ENCODE peak calls at places on chromosomes 1 and 21, in seven cellular contexts. M is upper lobe of right lung, X is transverse colon, W is tibial nerve, Z is PC-3, F is cardiac fibroblast, C is heart left ventricle. Q is an unnamed sample.

GRCh38 chr1:89908294-89908992 is 86.5 kb upstream of the ZNF326 start:
- DNase-seq in M (no peak), X (no peak), W (no peak), Z (no peak), F (no peak), C (peak; percentile 48), Q (no peak)

GRCh38 chr21:42187976-42188653 is 30.8 kb upstream of the ABCG1 start:
- DNase-seq in M (no peak), X (peak; percentile 61), W (no peak), Z (no peak), F (peak; percentile 55), C (peak; percentile 60), Q (no peak)

GRCh38 chr1:62962794-62963776 is 179.2 kb downstream of the ATG4C start:
- DNase-seq in M (no peak), X (peak; percentile 26), W (no peak), Z (peak; percentile 49), F (peak; percentile 67), C (peak; percentile 21), Q (peak; percentile 18)

GRCh38 chr1:185627136-185627535 is 107.1 kb upstream of the HMCN1 start:
- DNase-seq in M (no peak), X (no peak), W (no peak), Z (no peak), F (no peak), C (no peak), Q (no peak)

GRCh38 chr1:154735061-154735800 is 127.2 kb upstream of the ADAR start:
- DNase-seq in M (no peak), X (no peak), W (no peak), Z (no peak), F (no peak), C (no peak), Q (no peak)

GRCh38 chr1:5748286-5749225 is 243.7 kb downstream of the NPHP4 start:
- DNase-seq in M (peak; percentile 52), X (no peak), W (peak; percentile 8), Z (no peak), F (no peak), C (no peak), Q (no peak)

GRCh38 chr1:169892819-169893644 is 664 bp downstream of the SCYL3 start:
- DNase-seq in M (peak; percentile 80), X (peak; percentile 42), W (no peak), Z (no peak), F (peak; percentile 49), C (no peak), Q (no peak)

GRCh38 chr1:192476802-192477298 is 98.7 kb upstream of the RGS1 start:
- DNase-seq in M (no peak), X (no peak), W (no peak), Z (peak; percentile 46), F (peak; percentile 84), C (peak; percentile 25), Q (peak; percentile 70)

GRCh38 chr1:27605796-27606707 is 2.1 kb upstream of the AHDC1 start:
- DNase-seq in M (no peak), X (peak; percentile 52), W (no peak), Z (peak; percentile 69), F (peak; percentile 72), C (peak; percentile 63), Q (no peak)

DNA sequence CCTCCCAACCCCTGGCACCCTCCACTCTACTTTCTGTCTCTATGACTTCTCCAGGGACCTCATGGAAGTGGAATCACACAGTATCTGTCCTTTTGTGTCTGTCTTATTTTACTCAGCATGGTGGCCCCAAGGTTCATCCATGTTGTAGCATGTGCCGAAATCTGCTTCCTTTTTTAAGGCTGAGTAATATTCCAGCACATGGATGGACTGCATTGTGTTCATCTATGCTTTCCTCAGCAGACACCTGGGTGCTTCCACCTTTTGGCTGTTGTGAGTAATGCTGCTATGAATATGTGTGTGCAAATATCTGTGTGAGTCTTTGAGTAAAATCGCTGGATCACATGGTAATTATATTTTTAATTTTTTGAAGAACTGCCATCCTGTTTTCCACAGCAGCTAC is 1.6 kb upstream of the PFKL start:
- DNase-seq in M (no peak), X (no peak), W (no peak), Z (peak; percentile 45), F (no peak), C (no peak), Q (no peak)
- TF ChIP-seq CTCF in M (no peak), X (peak; percentile 23), W (no peak), Z (peak; percentile 50), F (peak; percentile 5), C (no peak), Q (peak; percentile 12)

GRCh38 chr1:31243451-31244286 is 4.0 kb upstream of the NKAIN1 start:
- DNase-seq in M (no peak), X (no peak), W (no peak), Z (no peak), F (peak; percentile 33), C (no peak), Q (no peak)

GRCh38 chr1:31241321-31241720 is 1.6 kb upstream of the NKAIN1 start:
- DNase-seq in M (peak; percentile 6), X (no peak), W (no peak), Z (no peak), F (no peak), C (no peak), Q (no peak)

GRCh38 chr1:31238612-31238985 is 1.1 kb downstream of the NKAIN1 start:
- DNase-seq in M (no peak), X (no peak), W (no peak), Z (no peak), F (no peak), C (no peak), Q (no peak)

GRCh38 chr1:31238986-31239613 is 587 bp downstream of the NKAIN1 start:
- DNase-seq in M (peak; percentile 57), X (peak; percentile 31), W (no peak), Z (no peak), F (no peak), C (no peak), Q (no peak)

GRCh38 chr1:31239653-31240241 is at the start of gene NKAIN1:
- DNase-seq in M (peak; percentile 59), X (no peak), W (no peak), Z (peak; percentile 22), F (peak; percentile 38), C (no peak), Q (peak; percentile 24)
- H3K4me3 ChIP-seq in M (peak within 1 kb of the TSS; percentile 23), X (no peak within 1 kb of the TSS), W (peak within 1 kb of the TSS; percentile 12), Z (peak within 1 kb of the TSS; percentile 44), F (peak within 1 kb of the TSS; percentile 32), C (peak within 1 kb of the TSS; percentile 40), Q (peak within 1 kb of the TSS; percentile 27)

GRCh38 chr1:15424981-15425380 is 13.3 kb upstream of the CTRC start:
- DNase-seq in M (no peak), X (no peak), W (no peak), Z (no peak), F (no peak), C (no peak), Q (no peak)

GRCh38 chr1:15427280-15427666 is 11.0 kb upstream of the CTRC start:
- DNase-seq in M (no peak), X (no peak), W (no peak), Z (no peak), F (no peak), C (no peak), Q (no peak)

GRCh38 chr1:15425961-15426360 is 12.3 kb upstream of the CTRC start:
- DNase-seq in M (no peak), X (no peak), W (no peak), Z (no peak), F (no peak), C (no peak), Q (no peak)

GRCh38 chr1:15425521-15425920 is 12.7 kb upstream of the CTRC start:
- DNase-seq in M (no peak), X (no peak), W (no peak), Z (no peak), F (no peak), C (no peak), Q (no peak)

GRCh38 chr1:15426492-15427279 is 11.6 kb upstream of the CTRC start:
- DNase-seq in M (no peak), X (peak; percentile 79), W (no peak), Z (peak; percentile 51), F (peak; percentile 46), C (no peak), Q (peak; percentile 56)
- TF ChIP-seq CTCF in M (peak; percentile 25), X (peak; percentile 65), W (no peak), Z (no peak), F (peak; percentile 27), C (peak; percentile 21), Q (no peak)

GRCh38 chr1:79694241-79694640 is 687.7 kb upstream of the ADGRL4 start:
- DNase-seq in M (no peak), X (no peak), W (no peak), Z (no peak), F (no peak), C (no peak), Q (no peak)
- H3K4me3 ChIP-seq in M (no peak overlapping the region), X (no peak overlapping the region), W (no peak overlapping the region), Z (no peak overlapping the region), F (no peak overlapping the region), C (no peak overlapping the region), Q (no peak overlapping the region)

GRCh38 chr1:41353744-41354143 is 7.5 kb upstream of the FOXO6 start:
- DNase-seq in M (peak; percentile 58), X (no peak), W (no peak), Z (peak; percentile 69), F (no peak), C (no peak), Q (no peak)

GRCh38 chr1:41356752-41357151 is 4.5 kb upstream of the FOXO6 start:
- DNase-seq in M (no peak), X (no peak), W (no peak), Z (no peak), F (no peak), C (no peak), Q (no peak)

GRCh38 chr1:41355356-41355755 is 5.9 kb upstream of the FOXO6 start:
- DNase-seq in M (peak; percentile 25), X (no peak), W (no peak), Z (no peak), F (no peak), C (no peak), Q (no peak)

GRCh38 chr1:41355761-41356160 is 5.5 kb upstream of the FOXO6 start:
- DNase-seq in M (peak; percentile 11), X (no peak), W (no peak), Z (no peak), F (no peak), C (no peak), Q (no peak)

DNA sequence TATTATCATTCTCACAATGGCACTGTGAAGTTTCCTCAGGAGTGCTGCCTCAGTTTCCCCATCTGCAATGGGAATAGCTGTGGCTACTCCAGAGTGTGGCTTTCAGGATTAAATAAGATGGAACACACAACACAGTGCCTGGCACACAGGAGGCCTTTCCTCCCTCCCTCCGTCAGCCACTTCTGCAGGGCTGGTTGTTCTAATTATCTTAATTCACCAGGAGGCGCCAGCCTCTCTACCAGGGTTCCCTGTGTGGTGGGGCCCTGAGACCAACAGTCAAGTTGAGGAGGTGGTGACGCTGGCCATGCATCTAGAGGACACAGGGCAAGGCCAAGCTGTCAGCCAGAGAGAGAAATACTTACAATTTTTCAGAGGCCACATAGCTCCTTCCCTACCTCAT is 6.3 kb upstream of the FOXO6 start:
- DNase-seq in M (peak; percentile 19), X (no peak), W (no peak), Z (no peak), F (no peak), C (no peak), Q (no peak)
- TF ChIP-seq CTCF in M (no peak), X (no peak), W (no peak), Z (no peak), F (no peak), C (no peak), Q (no peak)